ENCODE peak calls at places on chromosomes 13 and 19, in eight cellular contexts. One of them, this sample, is unnamed.

GRCh38 chr19:41263042-41263849 is 926 bp upstream of the HNRNPUL1 start:
- DNase-seq in IMR-90: peak
- DNase-seq in stimulated activated CD8-positive, alpha-beta memory T cell treated with anti-CD3 and anti-CD28 coated beads, Interleukin-7, amount 100 ng/mL, for 1 hour: peak
- DNase-seq in stimulated activated CD4-positive, alpha-beta T cell treated with anti-CD3 and anti-CD28 coated beads, Interleukin-2, amount 100 ng/mL, for 48 hours: peak
- DNase-seq in heart right ventricle: peak
- DNase-seq in naive thymus-derived CD4-positive, alpha-beta T cell: peak
- DNase-seq in activated T-cell treated with anti-CD3 and anti-CD28 coated beads for 1 hour: peak
- DNase-seq in amniotic epithelial cell: peak
- DNase-seq in this sample: peak

GRCh38 chr13:48383384-48383783 is 29.5 kb downstream of the LPAR6 start:
- DNase-seq in activated T-cell treated with anti-CD3 and anti-CD28 coated beads for 1 hour: no peak
- DNase-seq in stimulated activated CD8-positive, alpha-beta memory T cell treated with anti-CD3 and anti-CD28 coated beads, Interleukin-7, amount 100 ng/mL, for 1 hour: no peak
- DNase-seq in IMR-90: no peak
- DNase-seq in naive thymus-derived CD4-positive, alpha-beta T cell: no peak
- DNase-seq in heart right ventricle: no peak
- DNase-seq in amniotic epithelial cell: no peak
- DNase-seq in stimulated activated CD4-positive, alpha-beta T cell treated with anti-CD3 and anti-CD28 coated beads, Interleukin-2, amount 100 ng/mL, for 48 hours: no peak
- DNase-seq in this sample: no peak

GRCh38 chr13:39527301-39527700 is 75.7 kb downstream of the LHFPL6 start:
- DNase-seq in stimulated activated CD8-positive, alpha-beta memory T cell treated with anti-CD3 and anti-CD28 coated beads, Interleukin-7, amount 100 ng/mL, for 1 hour: no peak
- DNase-seq in amniotic epithelial cell: no peak
- DNase-seq in naive thymus-derived CD4-positive, alpha-beta T cell: no peak
- DNase-seq in heart right ventricle: no peak
- DNase-seq in IMR-90: no peak
- DNase-seq in activated T-cell treated with anti-CD3 and anti-CD28 coated beads for 1 hour: no peak
- DNase-seq in stimulated activated CD4-positive, alpha-beta T cell treated with anti-CD3 and anti-CD28 coated beads, Interleukin-2, amount 100 ng/mL, for 48 hours: no peak
- DNase-seq in this sample: no peak

GRCh38 chr13:43963726-43964125 is 84.0 kb downstream of the LACC1 start:
- DNase-seq in amniotic epithelial cell: no peak
- DNase-seq in stimulated activated CD8-positive, alpha-beta memory T cell treated with anti-CD3 and anti-CD28 coated beads, Interleukin-7, amount 100 ng/mL, for 1 hour: no peak
- DNase-seq in stimulated activated CD4-positive, alpha-beta T cell treated with anti-CD3 and anti-CD28 coated beads, Interleukin-2, amount 100 ng/mL, for 48 hours: no peak
- DNase-seq in IMR-90: no peak
- DNase-seq in naive thymus-derived CD4-positive, alpha-beta T cell: no peak
- DNase-seq in activated T-cell treated with anti-CD3 and anti-CD28 coated beads for 1 hour: no peak
- DNase-seq in heart right ventricle: no peak
- DNase-seq in this sample: no peak

GRCh38 chr19:40421468-40421778 is 4.4 kb downstream of the SERTAD1 start:
- DNase-seq in activated T-cell treated with anti-CD3 and anti-CD28 coated beads for 1 hour: no peak
- DNase-seq in stimulated activated CD4-positive, alpha-beta T cell treated with anti-CD3 and anti-CD28 coated beads, Interleukin-2, amount 100 ng/mL, for 48 hours: no peak
- DNase-seq in IMR-90: no peak
- DNase-seq in naive thymus-derived CD4-positive, alpha-beta T cell: peak
- DNase-seq in amniotic epithelial cell: no peak
- DNase-seq in stimulated activated CD8-positive, alpha-beta memory T cell treated with anti-CD3 and anti-CD28 coated beads, Interleukin-7, amount 100 ng/mL, for 1 hour: no peak
- DNase-seq in heart right ventricle: no peak
- DNase-seq in this sample: no peak

GRCh38 chr19:33348301-33349010 is 25.1 kb upstream of the CEBPG start:
- DNase-seq in amniotic epithelial cell: peak
- DNase-seq in stimulated activated CD8-positive, alpha-beta memory T cell treated with anti-CD3 and anti-CD28 coated beads, Interleukin-7, amount 100 ng/mL, for 1 hour: no peak
- DNase-seq in naive thymus-derived CD4-positive, alpha-beta T cell: no peak
- DNase-seq in activated T-cell treated with anti-CD3 and anti-CD28 coated beads for 1 hour: no peak
- DNase-seq in stimulated activated CD4-positive, alpha-beta T cell treated with anti-CD3 and anti-CD28 coated beads, Interleukin-2, amount 100 ng/mL, for 48 hours: no peak
- DNase-seq in IMR-90: no peak
- DNase-seq in heart right ventricle: no peak
- DNase-seq in this sample: no peak

GRCh38 chr19:1837222-1837565 is 11.1 kb downstream of the REXO1 start:
- DNase-seq in heart right ventricle: no peak
- DNase-seq in stimulated activated CD4-positive, alpha-beta T cell treated with anti-CD3 and anti-CD28 coated beads, Interleukin-2, amount 100 ng/mL, for 48 hours: no peak
- DNase-seq in naive thymus-derived CD4-positive, alpha-beta T cell: no peak
- DNase-seq in activated T-cell treated with anti-CD3 and anti-CD28 coated beads for 1 hour: no peak
- DNase-seq in IMR-90: no peak
- DNase-seq in amniotic epithelial cell: no peak
- DNase-seq in stimulated activated CD8-positive, alpha-beta memory T cell treated with anti-CD3 and anti-CD28 coated beads, Interleukin-7, amount 100 ng/mL, for 1 hour: no peak
- DNase-seq in this sample: no peak

GRCh38 chr19:16326401-16327130 is 1.9 kb downstream of the KLF2 start:
- DNase-seq in amniotic epithelial cell: no peak
- DNase-seq in naive thymus-derived CD4-positive, alpha-beta T cell: peak
- DNase-seq in stimulated activated CD4-positive, alpha-beta T cell treated with anti-CD3 and anti-CD28 coated beads, Interleukin-2, amount 100 ng/mL, for 48 hours: no peak
- DNase-seq in IMR-90: no peak
- DNase-seq in activated T-cell treated with anti-CD3 and anti-CD28 coated beads for 1 hour: peak
- DNase-seq in heart right ventricle: no peak
- DNase-seq in stimulated activated CD8-positive, alpha-beta memory T cell treated with anti-CD3 and anti-CD28 coated beads, Interleukin-7, amount 100 ng/mL, for 1 hour: no peak
- DNase-seq in this sample: no peak

GRCh38 chr13:104737713-104738112 is 1671.5 kb upstream of the SLC10A2 start:
- DNase-seq in stimulated activated CD8-positive, alpha-beta memory T cell treated with anti-CD3 and anti-CD28 coated beads, Interleukin-7, amount 100 ng/mL, for 1 hour: no peak
- DNase-seq in stimulated activated CD4-positive, alpha-beta T cell treated with anti-CD3 and anti-CD28 coated beads, Interleukin-2, amount 100 ng/mL, for 48 hours: no peak
- DNase-seq in activated T-cell treated with anti-CD3 and anti-CD28 coated beads for 1 hour: no peak
- DNase-seq in naive thymus-derived CD4-positive, alpha-beta T cell: no peak
- DNase-seq in amniotic epithelial cell: peak
- DNase-seq in heart right ventricle: no peak
- DNase-seq in IMR-90: no peak
- DNase-seq in this sample: no peak

GRCh38 chr19:5339950-5340636 is 519 bp downstream of the PTPRS start:
- DNase-seq in heart right ventricle: no peak
- DNase-seq in stimulated activated CD4-positive, alpha-beta T cell treated with anti-CD3 and anti-CD28 coated beads, Interleukin-2, amount 100 ng/mL, for 48 hours: no peak
- DNase-seq in stimulated activated CD8-positive, alpha-beta memory T cell treated with anti-CD3 and anti-CD28 coated beads, Interleukin-7, amount 100 ng/mL, for 1 hour: no peak
- DNase-seq in amniotic epithelial cell: no peak
- DNase-seq in activated T-cell treated with anti-CD3 and anti-CD28 coated beads for 1 hour: no peak
- DNase-seq in IMR-90: no peak
- DNase-seq in naive thymus-derived CD4-positive, alpha-beta T cell: no peak
- DNase-seq in this sample: no peak

GRCh38 chr13:48405865-48406264 is 7.0 kb downstream of the LPAR6 start:
- DNase-seq in stimulated activated CD8-positive, alpha-beta memory T cell treated with anti-CD3 and anti-CD28 coated beads, Interleukin-7, amount 100 ng/mL, for 1 hour: no peak
- DNase-seq in activated T-cell treated with anti-CD3 and anti-CD28 coated beads for 1 hour: no peak
- DNase-seq in amniotic epithelial cell: peak
- DNase-seq in IMR-90: peak
- DNase-seq in heart right ventricle: no peak
- DNase-seq in naive thymus-derived CD4-positive, alpha-beta T cell: no peak
- DNase-seq in stimulated activated CD4-positive, alpha-beta T cell treated with anti-CD3 and anti-CD28 coated beads, Interleukin-2, amount 100 ng/mL, for 48 hours: no peak
- DNase-seq in this sample: no peak

GRCh38 chr13:21218351-21219043 is 42.0 kb downstream of the MRPL57 start:
- DNase-seq in activated T-cell treated with anti-CD3 and anti-CD28 coated beads for 1 hour: no peak
- DNase-seq in naive thymus-derived CD4-positive, alpha-beta T cell: peak
- DNase-seq in IMR-90: no peak
- DNase-seq in heart right ventricle: no peak
- DNase-seq in stimulated activated CD4-positive, alpha-beta T cell treated with anti-CD3 and anti-CD28 coated beads, Interleukin-2, amount 100 ng/mL, for 48 hours: no peak
- DNase-seq in stimulated activated CD8-positive, alpha-beta memory T cell treated with anti-CD3 and anti-CD28 coated beads, Interleukin-7, amount 100 ng/mL, for 1 hour: no peak
- DNase-seq in amniotic epithelial cell: no peak
- DNase-seq in this sample: no peak

GRCh38 chr13:111949311-111949710 is 117.6 kb upstream of the SOX1 start:
- DNase-seq in stimulated activated CD4-positive, alpha-beta T cell treated with anti-CD3 and anti-CD28 coated beads, Interleukin-2, amount 100 ng/mL, for 48 hours: no peak
- DNase-seq in activated T-cell treated with anti-CD3 and anti-CD28 coated beads for 1 hour: no peak
- DNase-seq in IMR-90: no peak
- DNase-seq in heart right ventricle: no peak
- DNase-seq in naive thymus-derived CD4-positive, alpha-beta T cell: no peak
- DNase-seq in stimulated activated CD8-positive, alpha-beta memory T cell treated with anti-CD3 and anti-CD28 coated beads, Interleukin-7, amount 100 ng/mL, for 1 hour: no peak
- DNase-seq in amniotic epithelial cell: no peak
- DNase-seq in this sample: no peak

GRCh38 chr19:36747750-36748149 is 24.9 kb downstream of the ZNF850 start:
- DNase-seq in stimulated activated CD8-positive, alpha-beta memory T cell treated with anti-CD3 and anti-CD28 coated beads, Interleukin-7, amount 100 ng/mL, for 1 hour: no peak
- DNase-seq in naive thymus-derived CD4-positive, alpha-beta T cell: no peak
- DNase-seq in activated T-cell treated with anti-CD3 and anti-CD28 coated beads for 1 hour: no peak
- DNase-seq in IMR-90: no peak
- DNase-seq in amniotic epithelial cell: no peak
- DNase-seq in heart right ventricle: no peak
- DNase-seq in stimulated activated CD4-positive, alpha-beta T cell treated with anti-CD3 and anti-CD28 coated beads, Interleukin-2, amount 100 ng/mL, for 48 hours: no peak
- DNase-seq in this sample: no peak

GRCh38 chr13:28313579-28313978 is 175.2 kb downstream of the PAN3 start:
- DNase-seq in amniotic epithelial cell: peak
- DNase-seq in IMR-90: peak
- DNase-seq in heart right ventricle: no peak
- DNase-seq in naive thymus-derived CD4-positive, alpha-beta T cell: no peak
- DNase-seq in stimulated activated CD4-positive, alpha-beta T cell treated with anti-CD3 and anti-CD28 coated beads, Interleukin-2, amount 100 ng/mL, for 48 hours: no peak
- DNase-seq in activated T-cell treated with anti-CD3 and anti-CD28 coated beads for 1 hour: no peak
- DNase-seq in stimulated activated CD8-positive, alpha-beta memory T cell treated with anti-CD3 and anti-CD28 coated beads, Interleukin-7, amount 100 ng/mL, for 1 hour: no peak
- DNase-seq in this sample: no peak

GRCh38 chr13:109163052-109163413 is 533.6 kb downstream of the MYO16 start:
- DNase-seq in activated T-cell treated with anti-CD3 and anti-CD28 coated beads for 1 hour: no peak
- DNase-seq in stimulated activated CD4-positive, alpha-beta T cell treated with anti-CD3 and anti-CD28 coated beads, Interleukin-2, amount 100 ng/mL, for 48 hours: no peak
- DNase-seq in heart right ventricle: no peak
- DNase-seq in amniotic epithelial cell: peak
- DNase-seq in stimulated activated CD8-positive, alpha-beta memory T cell treated with anti-CD3 and anti-CD28 coated beads, Interleukin-7, amount 100 ng/mL, for 1 hour: no peak
- DNase-seq in IMR-90: no peak
- DNase-seq in naive thymus-derived CD4-positive, alpha-beta T cell: no peak
- DNase-seq in this sample: no peak

GRCh38 chr19:14433454-14434156 is 499 bp downstream of the PKN1 start:
- DNase-seq in amniotic epithelial cell: no peak
- DNase-seq in stimulated activated CD4-positive, alpha-beta T cell treated with anti-CD3 and anti-CD28 coated beads, Interleukin-2, amount 100 ng/mL, for 48 hours: no peak
- DNase-seq in naive thymus-derived CD4-positive, alpha-beta T cell: peak
- DNase-seq in IMR-90: no peak
- DNase-seq in activated T-cell treated with anti-CD3 and anti-CD28 coated beads for 1 hour: peak
- DNase-seq in stimulated activated CD8-positive, alpha-beta memory T cell treated with anti-CD3 and anti-CD28 coated beads, Interleukin-7, amount 100 ng/mL, for 1 hour: no peak
- DNase-seq in heart right ventricle: no peak
- DNase-seq in this sample: no peak

GRCh38 chr13:90519157-90519556 is 828.3 kb upstream of the MIR17HG start:
- DNase-seq in heart right ventricle: no peak
- DNase-seq in stimulated activated CD8-positive, alpha-beta memory T cell treated with anti-CD3 and anti-CD28 coated beads, Interleukin-7, amount 100 ng/mL, for 1 hour: no peak
- DNase-seq in naive thymus-derived CD4-positive, alpha-beta T cell: no peak
- DNase-seq in activated T-cell treated with anti-CD3 and anti-CD28 coated beads for 1 hour: no peak
- DNase-seq in stimulated activated CD4-positive, alpha-beta T cell treated with anti-CD3 and anti-CD28 coated beads, Interleukin-2, amount 100 ng/mL, for 48 hours: no peak
- DNase-seq in IMR-90: no peak
- DNase-seq in amniotic epithelial cell: no peak
- DNase-seq in this sample: no peak

GRCh38 chr19:46606681-46607440 is 5.7 kb downstream of the CALM3 start:
- DNase-seq in activated T-cell treated with anti-CD3 and anti-CD28 coated beads for 1 hour: no peak
- DNase-seq in amniotic epithelial cell: no peak
- DNase-seq in IMR-90: no peak
- DNase-seq in stimulated activated CD8-positive, alpha-beta memory T cell treated with anti-CD3 and anti-CD28 coated beads, Interleukin-7, amount 100 ng/mL, for 1 hour: no peak
- DNase-seq in heart right ventricle: no peak
- DNase-seq in naive thymus-derived CD4-positive, alpha-beta T cell: no peak
- DNase-seq in stimulated activated CD4-positive, alpha-beta T cell treated with anti-CD3 and anti-CD28 coated beads, Interleukin-2, amount 100 ng/mL, for 48 hours: no peak
- DNase-seq in this sample: no peak

GRCh38 chr19:20928371-20928770 is 5.3 kb downstream of the ZNF85 start:
- DNase-seq in heart right ventricle: no peak
- DNase-seq in amniotic epithelial cell: peak
- DNase-seq in stimulated activated CD4-positive, alpha-beta T cell treated with anti-CD3 and anti-CD28 coated beads, Interleukin-2, amount 100 ng/mL, for 48 hours: no peak
- DNase-seq in IMR-90: peak
- DNase-seq in activated T-cell treated with anti-CD3 and anti-CD28 coated beads for 1 hour: no peak
- DNase-seq in stimulated activated CD8-positive, alpha-beta memory T cell treated with anti-CD3 and anti-CD28 coated beads, Interleukin-7, amount 100 ng/mL, for 1 hour: no peak
- DNase-seq in naive thymus-derived CD4-positive, alpha-beta T cell: no peak
- DNase-seq in this sample: no peak

GRCh38 chr19:12834976-12835757 is 788 bp upstream of the RTBDN start:
- DNase-seq in amniotic epithelial cell: no peak
- DNase-seq in stimulated activated CD4-positive, alpha-beta T cell treated with anti-CD3 and anti-CD28 coated beads, Interleukin-2, amount 100 ng/mL, for 48 hours: no peak
- DNase-seq in stimulated activated CD8-positive, alpha-beta memory T cell treated with anti-CD3 and anti-CD28 coated beads, Interleukin-7, amount 100 ng/mL, for 1 hour: no peak
- DNase-seq in activated T-cell treated with anti-CD3 and anti-CD28 coated beads for 1 hour: no peak
- DNase-seq in IMR-90: no peak
- DNase-seq in heart right ventricle: peak
- DNase-seq in naive thymus-derived CD4-positive, alpha-beta T cell: peak
- DNase-seq in this sample: no peak

GRCh38 chr13:30132623-30133553 is 174.5 kb downstream of the KATNAL1 start:
- DNase-seq in naive thymus-derived CD4-positive, alpha-beta T cell: peak
- DNase-seq in activated T-cell treated with anti-CD3 and anti-CD28 coated beads for 1 hour: peak
- DNase-seq in stimulated activated CD8-positive, alpha-beta memory T cell treated with anti-CD3 and anti-CD28 coated beads, Interleukin-7, amount 100 ng/mL, for 1 hour: peak
- DNase-seq in IMR-90: peak
- DNase-seq in stimulated activated CD4-positive, alpha-beta T cell treated with anti-CD3 and anti-CD28 coated beads, Interleukin-2, amount 100 ng/mL, for 48 hours: peak
- DNase-seq in amniotic epithelial cell: peak
- DNase-seq in heart right ventricle: peak
- DNase-seq in this sample: peak

GRCh38 chr19:1373534-1374249 is 10.0 kb upstream of the NDUFS7 start:
- DNase-seq in amniotic epithelial cell: peak
- DNase-seq in IMR-90: peak
- DNase-seq in stimulated activated CD4-positive, alpha-beta T cell treated with anti-CD3 and anti-CD28 coated beads, Interleukin-2, amount 100 ng/mL, for 48 hours: no peak
- DNase-seq in naive thymus-derived CD4-positive, alpha-beta T cell: no peak
- DNase-seq in stimulated activated CD8-positive, alpha-beta memory T cell treated with anti-CD3 and anti-CD28 coated beads, Interleukin-7, amount 100 ng/mL, for 1 hour: no peak
- DNase-seq in activated T-cell treated with anti-CD3 and anti-CD28 coated beads for 1 hour: no peak
- DNase-seq in heart right ventricle: peak
- DNase-seq in this sample: no peak

GRCh38 chr19:52685811-52686210 is 47.7 kb upstream of the ZNF83 start:
- DNase-seq in stimulated activated CD4-positive, alpha-beta T cell treated with anti-CD3 and anti-CD28 coated beads, Interleukin-2, amount 100 ng/mL, for 48 hours: no peak
- DNase-seq in stimulated activated CD8-positive, alpha-beta memory T cell treated with anti-CD3 and anti-CD28 coated beads, Interleukin-7, amount 100 ng/mL, for 1 hour: no peak
- DNase-seq in amniotic epithelial cell: no peak
- DNase-seq in IMR-90: no peak
- DNase-seq in activated T-cell treated with anti-CD3 and anti-CD28 coated beads for 1 hour: no peak
- DNase-seq in naive thymus-derived CD4-positive, alpha-beta T cell: no peak
- DNase-seq in heart right ventricle: no peak
- DNase-seq in this sample: no peak

GRCh38 chr13:109989155-109989554 is 202.8 kb upstream of the IRS2 start:
- DNase-seq in IMR-90: peak
- DNase-seq in activated T-cell treated with anti-CD3 and anti-CD28 coated beads for 1 hour: no peak
- DNase-seq in amniotic epithelial cell: peak
- DNase-seq in stimulated activated CD4-positive, alpha-beta T cell treated with anti-CD3 and anti-CD28 coated beads, Interleukin-2, amount 100 ng/mL, for 48 hours: no peak
- DNase-seq in naive thymus-derived CD4-positive, alpha-beta T cell: no peak
- DNase-seq in stimulated activated CD8-positive, alpha-beta memory T cell treated with anti-CD3 and anti-CD28 coated beads, Interleukin-7, amount 100 ng/mL, for 1 hour: no peak
- DNase-seq in heart right ventricle: no peak
- DNase-seq in this sample: no peak

GRCh38 chr19:11191934-11192333 is 5.4 kb downstream of the KANK2 start:
- DNase-seq in heart right ventricle: no peak
- DNase-seq in amniotic epithelial cell: no peak
- DNase-seq in stimulated activated CD8-positive, alpha-beta memory T cell treated with anti-CD3 and anti-CD28 coated beads, Interleukin-7, amount 100 ng/mL, for 1 hour: no peak
- DNase-seq in IMR-90: no peak
- DNase-seq in activated T-cell treated with anti-CD3 and anti-CD28 coated beads for 1 hour: no peak
- DNase-seq in naive thymus-derived CD4-positive, alpha-beta T cell: no peak
- DNase-seq in stimulated activated CD4-positive, alpha-beta T cell treated with anti-CD3 and anti-CD28 coated beads, Interleukin-2, amount 100 ng/mL, for 48 hours: no peak
- DNase-seq in this sample: no peak

GRCh38 chr19:43651758-43652545 is 12.3 kb upstream of the CADM4 start:
- DNase-seq in heart right ventricle: peak
- DNase-seq in stimulated activated CD8-positive, alpha-beta memory T cell treated with anti-CD3 and anti-CD28 coated beads, Interleukin-7, amount 100 ng/mL, for 1 hour: no peak
- DNase-seq in stimulated activated CD4-positive, alpha-beta T cell treated with anti-CD3 and anti-CD28 coated beads, Interleukin-2, amount 100 ng/mL, for 48 hours: peak
- DNase-seq in amniotic epithelial cell: peak
- DNase-seq in naive thymus-derived CD4-positive, alpha-beta T cell: peak
- DNase-seq in activated T-cell treated with anti-CD3 and anti-CD28 coated beads for 1 hour: no peak
- DNase-seq in IMR-90: peak
- DNase-seq in this sample: no peak

GRCh38 chr19:1268392-1269064 is 604 bp upstream of the CIRBP start:
- DNase-seq in activated T-cell treated with anti-CD3 and anti-CD28 coated beads for 1 hour: no peak
- DNase-seq in amniotic epithelial cell: no peak
- DNase-seq in heart right ventricle: peak
- DNase-seq in IMR-90: no peak
- DNase-seq in stimulated activated CD4-positive, alpha-beta T cell treated with anti-CD3 and anti-CD28 coated beads, Interleukin-2, amount 100 ng/mL, for 48 hours: no peak
- DNase-seq in stimulated activated CD8-positive, alpha-beta memory T cell treated with anti-CD3 and anti-CD28 coated beads, Interleukin-7, amount 100 ng/mL, for 1 hour: no peak
- DNase-seq in naive thymus-derived CD4-positive, alpha-beta T cell: no peak
- DNase-seq in this sample: no peak